ENCODE peak calls at places on chromosomes 5 and 9, in six cellular contexts. D is M059J; Q is activated naive CD8-positive, alpha-beta T cell treated with anti-CD3 and anti-CD28 coated beads for 36 hours; M is activated naive CD4-positive, alpha-beta T cell treated with anti-CD3 and anti-CD28 coated beads for 36 hours; S is T-helper 2 cell treated with Interferon-gamma antibody and Interleukin-4, amounts not matched to agents 5 μg/mL and 100 μg/mL, for 36 hours; W is NCI-H1417. H is an unnamed sample.

GRCh38 chr9:21018177-21018576 is 13.3 kb downstream of the HACD4 start:
- DNase-seq in D (no peak), W (no peak), Q (no peak), M (no peak), S (no peak), H (no peak)

GRCh38 chr5:167732499-167732898 is 558.9 kb upstream of the WWC1 start:
- DNase-seq in S (no peak), Q (no peak), D (no peak), M (no peak), W (no peak), H (no peak)

GRCh38 chr9:9387511-9388115 is 1225.2 kb downstream of the PTPRD start:
- DNase-seq in M (no peak), Q (no peak), D (no peak), W (no peak), S (no peak), H (no peak)

GRCh38 chr5:146001544-146002185 is 65.3 kb downstream of the SH3RF2 start:
- DNase-seq in Q (no peak), W (no peak), M (no peak), D (peak), S (no peak), H (no peak)

GRCh38 chr5:73115399-73116051 is 4.8 kb upstream of the TMEM171 start:
- DNase-seq in S (no peak), Q (no peak), D (peak), W (no peak), M (no peak), H (no peak)

GRCh38 chr5:172187118-172188032 is 649 bp downstream of the STK10 start:
- DNase-seq in D (peak), Q (peak), S (peak), M (peak), W (peak), H (peak)

GRCh38 chr5:68484307-68485068 is 268.9 kb downstream of the PIK3R1 start:
- DNase-seq in S (no peak), W (peak), Q (no peak), M (no peak), D (peak), H (no peak)

GRCh38 chr5:44787731-44788130 is 21.0 kb upstream of the MRPS30 start:
- DNase-seq in W (no peak), Q (no peak), M (no peak), S (no peak), D (no peak), H (no peak)

GRCh38 chr9:27392451-27392850 is 95.5 kb upstream of the EQTN start:
- DNase-seq in D (no peak), S (no peak), Q (no peak), M (no peak), W (no peak), H (no peak)

H was measured in RWPE1.